ENCODE peak calls at places on chromosome 16, in five cellular contexts. O is GM23248, H is mammary epithelial cell, D is GM12878, A is hepatocyte. L is an unnamed sample. For H3K4me1, the result is how much of the 10 kb centered on the place peaks cover.

GRCh38 chr16:11363927-11364258 is 18.6 kb downstream of the RMI2 start:
- DNase-seq in O (no peak), H (no peak), D (no peak), A (no peak), L (no peak)

GRCh38 chr16:49859139-49859947 is 3.4 kb upstream of the ZNF423 start:
- DNase-seq in O (peak), H (no peak), D (no peak), A (peak), L (no peak)

GRCh38 chr16:11250091-11250785 is 5.8 kb downstream of the SOCS1 start:
- DNase-seq in O (no peak), H (no peak), D (no peak), A (no peak), L (peak)

GRCh38 chr16:68368602-68368944 is 57.8 kb downstream of the PRMT7 start:
- DNase-seq in O (no peak), H (no peak), D (no peak), A (no peak), L (peak)

GRCh38 chr16:3673676-3674377 is 19.3 kb downstream of the DNASE1 start:
- DNase-seq in O (no peak), H (no peak), D (no peak), A (no peak), L (no peak)

GRCh38 chr16:89315791-89316581 is 98.5 kb downstream of the ZNF778 start:
- DNase-seq in O (peak), H (peak), D (peak), A (no peak), L (peak)

GRCh38 chr16:68190099-68190498 is 45.8 kb downstream of the ESRP2 start:
- DNase-seq in O (peak), H (no peak), D (no peak), A (no peak), L (no peak)

GRCh38 chr16:68839831-68840230 is 3.5 kb upstream of the TANGO6 start:
- DNase-seq in O (no peak), H (no peak), D (no peak), A (no peak), L (no peak)

GRCh38 chr16:23255000-23255399 is 47.1 kb upstream of the SCNN1B start:
- DNase-seq in O (no peak), H (no peak), D (no peak), A (no peak), L (no peak)

GRCh38 chr16:23500212-23500865 is 10.0 kb downstream of the GGA2 start:
- DNase-seq in O (no peak), H (no peak), D (no peak), A (no peak), L (no peak)

GRCh38 chr16:65700599-65700998 is 578.7 kb upstream of the CDH11 start:
- DNase-seq in O (peak), H (no peak), D (no peak), A (no peak), L (no peak)

GRCh38 chr16:14018848-14019247 is 52.3 kb upstream of the MRTFB start:
- DNase-seq in O (no peak), H (no peak), D (no peak), A (no peak), L (no peak)

GRCh38 chr16:57766714-57767348 is 31.3 kb downstream of the KATNB1 start:
- DNase-seq in O (no peak), H (no peak), D (no peak), A (no peak), L (no peak)
- H2AFZ ChIP-seq in O (no peak), H (no peak), D (no peak), A (no peak), L (no peak)

GRCh38 chr16:81444448-81445121 is at the start of gene CMIP:
- DNase-seq in O (peak), H (peak), D (no peak), A (peak), L (peak)

GRCh38 chr16:81442220-81442908 is 2.2 kb upstream of the CMIP start:
- DNase-seq in O (no peak), H (no peak), D (no peak), A (no peak), L (no peak)

GRCh38 chr16:81442909-81443687 is 1.5 kb upstream of the CMIP start:
- DNase-seq in O (peak), H (peak), D (no peak), A (no peak), L (no peak)

GRCh38 chr16:81445143-81445922 is 725 bp downstream of the CMIP start:
- DNase-seq in O (peak), H (peak), D (no peak), A (peak), L (peak)

GRCh38 chr16:81443688-81444447 is 740 bp upstream of the CMIP start:
- DNase-seq in O (no peak), H (no peak), D (no peak), A (no peak), L (no peak)
- TF ChIP-seq EZH2 in O (no peak), H (no peak), D (no peak), A (no peak), L (no peak)

DNA sequence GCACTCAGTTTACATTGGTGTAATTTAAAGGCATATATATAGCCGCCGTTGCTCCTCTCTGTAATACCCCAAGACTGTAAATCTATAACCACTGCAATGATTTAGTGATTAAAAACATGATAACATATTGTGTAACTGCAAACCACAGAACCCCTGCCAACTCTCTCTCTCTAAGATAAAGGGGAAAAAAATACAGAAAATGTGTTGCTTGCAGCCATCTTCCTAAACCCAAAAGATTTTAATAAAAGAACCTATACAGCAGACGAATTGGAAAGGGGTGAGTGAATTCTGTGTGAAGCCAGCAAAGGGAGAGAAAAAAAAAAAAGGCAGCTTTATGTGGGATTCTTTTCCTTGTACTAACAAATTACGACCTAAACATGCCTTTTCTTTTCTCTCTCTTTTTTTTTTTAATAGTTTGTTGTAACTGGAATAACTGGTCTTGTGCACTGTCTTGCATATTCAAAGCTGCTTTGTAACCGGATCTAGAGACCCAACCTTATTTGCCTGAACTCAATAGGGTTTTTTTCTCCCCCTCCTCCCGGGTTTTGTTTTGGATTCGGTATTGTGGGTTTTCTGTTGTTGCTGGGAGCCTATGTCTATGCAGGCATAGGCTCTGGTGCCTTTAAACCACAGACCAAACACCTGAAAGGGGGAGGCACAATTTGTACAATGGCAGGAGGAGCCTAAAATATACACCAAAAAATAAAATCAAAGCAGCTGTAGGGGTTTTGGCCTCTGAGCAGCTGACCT is 7.0 kb upstream of the ZFHX3 start:
- DNase-seq in O (peak), H (peak), D (no peak), A (no peak), L (peak)
- H3K4me1 ChIP-seq in O (under half), H (under half), D (under half), A (half or more), L (under half)

GRCh38 chr16:1018447-1018846 is 36.9 kb downstream of the SOX8 start:
- DNase-seq in O (no peak), H (no peak), D (no peak), A (no peak), L (no peak)

GRCh38 chr16:1021553-1022160 is 40.1 kb downstream of the SOX8 start:
- DNase-seq in O (no peak), H (no peak), D (no peak), A (no peak), L (no peak)

GRCh38 chr16:1019934-1020305 is 38.4 kb downstream of the SOX8 start:
- DNase-seq in O (peak), H (no peak), D (no peak), A (no peak), L (no peak)

GRCh38 chr16:1020591-1020990 is 39.0 kb downstream of the SOX8 start:
- DNase-seq in O (no peak), H (no peak), D (no peak), A (no peak), L (no peak)

GRCh38 chr16:1019234-1019933 is 37.8 kb downstream of the SOX8 start:
- DNase-seq in O (peak), H (peak), D (no peak), A (no peak), L (no peak)
- H2AFZ ChIP-seq in O (peak), H (peak), D (no peak), A (no peak), L (no peak)

GRCh38 chr16:86566966-86567700 is 504 bp downstream of the FOXC2 start:
- DNase-seq in O (peak), H (peak), D (no peak), A (peak), L (no peak)
- TF ChIP-seq EZH2 in O (no peak), H (no peak), D (no peak), A (no peak), L (no peak)

GRCh38 chr16:84610385-84610784 is 7.5 kb downstream of the COTL1 start:
- DNase-seq in O (no peak), H (no peak), D (no peak), A (no peak), L (no peak)
- H3K4me1 ChIP-seq in O (under half), H (under half), D (half or more), A (under half), L (under half)

L was measured in DND-41.